ENCODE peak calls at places on chromosome 19, in four cellular contexts. T is uterus; B is CD4-positive, CD25-positive, alpha-beta regulatory T cell; I is cardiac muscle cell. L is an unnamed sample. For H3K9me3, the result is how much of the 10 kb centered on the place peaks cover.

GRCh38 chr19:8500158-8500557 is 2.3 kb downstream of the PRAM1 start:
- DNase-seq in T (no peak), B (no peak), I (no peak), L (no peak)

GRCh38 chr19:48654299-48655059 is 8.5 kb upstream of the CA11 start:
- DNase-seq in T (no peak), B (no peak), I (no peak), L (no peak)

GRCh38 chr19:32453736-32454135 is 48.2 kb downstream of the DPY19L3 start:
- DNase-seq in T (no peak), B (no peak), I (no peak), L (no peak)

GRCh38 chr19:51821921-51822716 is 27.2 kb downstream of the FPR3 start:
- DNase-seq in T (no peak), B (no peak), I (no peak), L (no peak)

GRCh38 chr19:47239610-47240296 is 8.8 kb upstream of the BBC3 start:
- DNase-seq in T (peak), B (peak), I (peak), L (peak)

GRCh38 chr19:7069042-7069903 is at the start of gene ZNF557:
- DNase-seq in T (peak), B (peak), I (peak), L (peak)

GRCh38 chr19:31383553-31383952 is 34.3 kb upstream of the TSHZ3 start:
- DNase-seq in T (no peak), B (no peak), I (no peak), L (no peak)

GRCh38 chr19:7788178-7788932 is 25.3 kb downstream of the CLEC4M start:
- DNase-seq in T (no peak), B (no peak), I (peak), L (no peak)

GRCh38 chr19:45428385-45429231 is 4.9 kb upstream of the ERCC1 start:
- DNase-seq in T (peak), B (no peak), I (peak), L (no peak)

GRCh38 chr19:35986664-35987570 is 8.1 kb upstream of the SDHAF1 start:
- DNase-seq in T (no peak), B (no peak), I (peak), L (no peak)

GRCh38 chr19:54431255-54431838 is 16.1 kb downstream of the TTYH1 start:
- DNase-seq in T (no peak), B (no peak), I (no peak), L (no peak)

GRCh38 chr19:588093-588742 is 1.5 kb upstream of the HCN2 start:
- DNase-seq in T (no peak), B (peak), I (peak), L (peak)

GRCh38 chr19:6728346-6728745 is 7.9 kb upstream of the C3 start:
- DNase-seq in T (no peak), B (no peak), I (no peak), L (no peak)

GRCh38 chr19:54145541-54146158 is 8.1 kb downstream of the CNOT3 start:
- DNase-seq in T (no peak), B (no peak), I (no peak), L (no peak)

GRCh38 chr19:5080030-5080644 is 111.2 kb downstream of the KDM4B start:
- DNase-seq in T (no peak), B (no peak), I (no peak), L (no peak)

GRCh38 chr19:48961051-48961649 is 4.0 kb upstream of the FTL start:
- DNase-seq in T (no peak), B (no peak), I (no peak), L (no peak)

GRCh38 chr19:36605101-36605838 is at the start of gene ZNF382:
- DNase-seq in T (peak), B (peak), I (peak), L (peak)

GRCh38 chr19:17520865-17521264 is 9.4 kb downstream of the PGLS start:
- DNase-seq in T (no peak), B (no peak), I (no peak), L (no peak)

GRCh38 chr19:35756373-35757230 is at the start of gene HSPB6:
- DNase-seq in T (peak), B (no peak), I (no peak), L (no peak)

GRCh38 chr19:42184401-42184861 is 33.0 kb downstream of the DEDD2 start:
- DNase-seq in T (peak), B (peak), I (peak), L (peak)

GRCh38 chr19:18683955-18684641 is 618 bp downstream of the CRTC1 start:
- DNase-seq in T (no peak), B (no peak), I (no peak), L (no peak)

GRCh38 chr19:4678881-4679379 is 8.8 kb upstream of the MYDGF start:
- DNase-seq in T (peak), B (no peak), I (peak), L (no peak)

GRCh38 chr19:42440357-42441046 is 2.2 kb downstream of the CXCL17 start:
- DNase-seq in T (peak), B (peak), I (peak), L (peak)

GRCh38 chr19:19451429-19452240 is 46.2 kb downstream of the GATAD2A start:
- DNase-seq in T (no peak), B (no peak), I (no peak), L (no peak)

GRCh38 chr19:32651729-32652140 is 23.2 kb downstream of the ANKRD27 start:
- DNase-seq in T (no peak), B (no peak), I (peak), L (no peak)

GRCh38 chr19:29528350-29528945 is 2.7 kb downstream of the VSTM2B start:
- DNase-seq in T (peak), B (peak), I (peak), L (no peak)

GRCh38 chr19:3061214-3062161 is 807 bp downstream of the TLE5 start:
- DNase-seq in T (peak), B (peak), I (peak), L (peak)

GRCh38 chr19:46350029-46350757 is 3.3 kb downstream of the PPP5C start:
- DNase-seq in T (no peak), B (no peak), I (no peak), L (no peak)

GRCh38 chr19:38042132-38042531 is 135.1 kb downstream of the SIPA1L3 start:
- DNase-seq in T (no peak), B (no peak), I (no peak), L (no peak)

GRCh38 chr19:35692010-35692409 is 12.3 kb upstream of the ZBTB32 start:
- DNase-seq in T (no peak), B (no peak), I (no peak), L (no peak)

GRCh38 chr19:54329476-54330165 is 9.3 kb downstream of the LILRA4 start:
- DNase-seq in T (no peak), B (no peak), I (no peak), L (no peak)

GRCh38 chr19:56912406-56912805 is 71.9 kb upstream of the PEG3 start:
- DNase-seq in T (no peak), B (no peak), I (no peak), L (no peak)
- H3K9me3 ChIP-seq in T (under half), B (under half), I (under half), L (under half)

DNA sequence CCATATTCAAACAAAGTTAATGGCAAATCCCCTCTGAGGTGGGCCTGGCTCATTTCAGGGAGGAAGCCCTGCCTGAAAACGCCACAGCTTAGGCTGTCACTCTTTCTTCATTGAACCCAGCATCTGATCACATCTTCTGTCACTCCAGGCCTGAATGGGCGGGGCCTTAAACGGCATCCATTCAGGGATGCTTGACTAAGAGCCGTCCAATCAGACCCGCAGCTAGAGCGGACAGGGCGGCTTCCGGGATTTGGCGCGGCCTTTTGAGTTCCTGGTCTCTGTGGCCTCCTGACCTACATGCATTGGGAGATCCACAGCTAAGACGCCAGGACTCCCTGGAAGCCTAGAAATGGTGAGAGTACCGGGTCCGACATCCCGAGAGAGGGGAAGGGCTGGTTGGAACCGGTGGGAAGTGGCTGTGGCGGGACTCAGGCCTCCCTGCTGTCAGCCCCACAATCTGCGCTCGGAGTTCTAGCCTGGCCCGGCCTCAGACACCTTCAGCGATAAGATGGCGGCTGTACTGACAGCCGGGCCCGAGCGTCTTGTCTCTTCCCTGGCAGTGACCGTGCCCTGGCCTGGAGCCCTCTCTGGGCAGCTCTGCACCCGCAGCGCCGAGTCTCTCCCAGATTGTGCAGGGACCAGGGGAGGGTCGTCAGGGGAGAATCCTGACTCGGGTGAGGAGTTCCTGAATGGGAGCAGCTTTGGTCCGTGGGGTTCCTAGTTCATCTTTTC is at the start of gene ZNF723:
- DNase-seq in T (no peak), B (no peak), I (no peak), L (no peak)
- H3K9me3 ChIP-seq in T (under half), B (under half), I (under half), L (under half)

GRCh38 chr19:57324992-57325391 is 4.7 kb downstream of the ZNF543 start:
- DNase-seq in T (no peak), B (no peak), I (no peak), L (no peak)
- H3K9me3 ChIP-seq in T (under half), B (half or more), I (under half), L (under half)

DNA sequence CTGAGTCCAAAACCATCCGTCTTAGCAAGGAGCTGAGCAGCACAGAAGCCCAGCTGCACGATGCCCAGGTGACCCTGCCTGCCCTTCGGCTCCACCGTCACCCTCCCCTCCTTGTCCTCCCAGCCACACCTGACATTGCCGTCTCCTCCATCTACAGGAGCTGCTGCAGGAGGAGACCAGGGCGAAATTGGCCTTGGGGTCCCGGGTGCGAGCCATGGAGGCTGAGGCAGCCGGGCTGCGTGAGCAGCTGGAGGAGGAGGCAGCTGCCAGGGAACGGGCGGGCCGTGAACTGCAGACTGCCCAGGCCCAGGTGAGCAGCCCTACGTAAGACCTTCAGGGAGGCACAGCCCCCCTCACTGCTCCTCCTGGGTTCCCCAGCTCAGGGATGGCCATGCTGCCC is 49.1 kb downstream of the KCNC3 start:
- DNase-seq in T (no peak), B (no peak), I (no peak), L (no peak)
- H3K9me3 ChIP-seq in T (under half), B (under half), I (under half), L (under half)

GRCh38 chr19:23222998-23223652 is 27.1 kb downstream of the ZNF724 start:
- DNase-seq in T (no peak), B (no peak), I (no peak), L (no peak)
- H3K9me3 ChIP-seq in T (under half), B (half or more), I (under half), L (under half)

DNA sequence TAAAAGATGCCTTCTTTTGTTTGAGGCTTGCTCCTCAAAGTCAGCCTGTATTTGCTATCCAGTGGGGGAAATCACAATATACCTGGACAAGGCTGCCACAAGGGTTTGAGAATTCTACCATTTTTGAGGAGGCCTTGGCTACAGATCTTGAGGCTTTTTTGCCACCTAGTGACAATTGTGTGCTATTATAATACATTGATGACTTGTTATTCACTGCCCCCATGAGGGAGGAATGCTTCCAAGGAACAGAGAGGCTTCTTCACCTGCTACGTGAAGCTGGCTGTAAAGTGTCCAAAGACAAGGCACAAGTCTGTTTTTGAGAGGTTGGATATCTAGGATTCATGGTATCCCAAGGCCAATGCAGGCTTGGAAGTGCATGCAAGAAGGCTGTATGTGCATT is 72.5 kb downstream of the ZNF708 start:
- DNase-seq in T (no peak), B (no peak), I (peak), L (no peak)
- H3K9me3 ChIP-seq in T (under half), B (under half), I (under half), L (under half)

GRCh38 chr19:57905258-57905657 is 11.1 kb downstream of the ZNF417 start:
- DNase-seq in T (no peak), B (no peak), I (no peak), L (no peak)

GRCh38 chr19:57903298-57904174 is 12.9 kb downstream of the ZNF417 start:
- DNase-seq in T (no peak), B (peak), I (peak), L (no peak)

GRCh38 chr19:57907394-57907793 is 9.0 kb downstream of the ZNF417 start:
- DNase-seq in T (no peak), B (no peak), I (no peak), L (no peak)
- H3K9me3 ChIP-seq in T (under half), B (under half), I (under half), L (under half)

L was measured in T-helper 17 cell.